ENCODE peak calls at places on chromosomes 16 and 17, in four cellular contexts. H, T, G and O are unnamed samples.
A peak's percentile ranks its signal among the peaks of the same experiment; 100 is the strongest.

GRCh38 chr17:74125160-74125559 is 78.3 kb upstream of the RPL38 start:
- DNase-seq in H (no peak), T (no peak), G (no peak), O (no peak)

GRCh38 chr16:57041182-57042156 is 50.9 kb upstream of the CPNE2 start:
- DNase-seq in H (no peak), T (no peak), G (no peak), O (no peak)

GRCh38 chr16:17205279-17206139 is 265.3 kb downstream of the XYLT1 start:
- DNase-seq in H (no peak), T (no peak), G (no peak), O (no peak)

GRCh38 chr16:65142276-65142675 is 20.4 kb upstream of the CDH11 start:
- DNase-seq in H (no peak), T (no peak), G (no peak), O (peak; percentile 25)

GRCh38 chr17:82884923-82885322 is 45.1 kb upstream of the ZNF750 start:
- DNase-seq in H (no peak), T (no peak), G (no peak), O (no peak)

GRCh38 chr17:17181666-17182600 is 24.2 kb downstream of the PLD6 start:
- DNase-seq in H (no peak), T (no peak), G (no peak), O (no peak)

GRCh38 chr17:5912927-5913565 is 157.1 kb upstream of the WSCD1 start:
- DNase-seq in H (peak; percentile 43), T (no peak), G (no peak), O (no peak)

GRCh38 chr17:74110467-74110866 is 93.0 kb upstream of the RPL38 start:
- DNase-seq in H (no peak), T (no peak), G (no peak), O (no peak)

GRCh38 chr17:30093463-30094147 is 23.0 kb upstream of the NSRP1 start:
- DNase-seq in H (peak; percentile 9), T (no peak), G (peak; percentile 73), O (peak; percentile 53)

GRCh38 chr17:75704963-75705875 is 16.0 kb upstream of the ITGB4 start:
- DNase-seq in H (no peak), T (no peak), G (no peak), O (no peak)

GRCh38 chr16:2475413-2476344 is 752 bp downstream of the TBC1D24 start:
- DNase-seq in H (no peak), T (no peak), G (no peak), O (no peak)

GRCh38 chr16:12833939-12834338 is 30.3 kb upstream of the CPPED1 start:
- DNase-seq in H (no peak), T (no peak), G (peak; percentile 94), O (peak; percentile 90)

GRCh38 chr16:10408824-10409381 is 23.0 kb downstream of the ATF7IP2 start:
- DNase-seq in H (no peak), T (no peak), G (peak; percentile 10), O (no peak)

GRCh38 chr16:25126820-25127232 is 15.3 kb downstream of the LCMT1 start:
- DNase-seq in H (no peak), T (no peak), G (peak; percentile 90), O (peak; percentile 87)

GRCh38 chr16:81767987-81768592 is 11.0 kb upstream of the PLCG2 start:
- DNase-seq in H (peak; percentile 41), T (no peak), G (no peak), O (no peak)

GRCh38 chr16:69555437-69555836 is 10.3 kb upstream of the NFAT5 start:
- DNase-seq in H (no peak), T (no peak), G (no peak), O (no peak)